ENCODE peak calls at places on chromosomes 11 and 22, in four cellular contexts. V is esophagus muscularis mucosa, U is sigmoid colon, S is body of pancreas. M is an unnamed sample. For H3K36me3, the result is how much of the 10 kb centered on the place peaks cover.

GRCh38 chr22:30422481-30423295 is 2.9 kb upstream of the MTFP1 start:
- DNase-seq in V (peak), S (peak), U (peak), M (no peak)

GRCh38 chr11:36702330-36703054 is 104.5 kb upstream of the RAG2 start:
- DNase-seq in V (no peak), S (peak), U (no peak), M (no peak)

GRCh38 chr11:100808904-100809491 is 121.9 kb downstream of the ARHGAP42 start:
- DNase-seq in U (no peak), V (no peak), S (no peak), M (no peak)

GRCh38 chr11:96781082-96781481 is 391.3 kb downstream of the JRKL start:
- DNase-seq in U (no peak), V (no peak), S (no peak), M (no peak)

GRCh38 chr11:64745219-64745522 is 1.2 kb upstream of the RASGRP2 start:
- DNase-seq in V (no peak), S (peak), U (peak), M (peak)

GRCh38 chr11:77101043-77101537 is 1.6 kb upstream of the OMP start:
- DNase-seq in V (no peak), U (no peak), S (no peak), M (no peak)

GRCh38 chr11:119699227-119699626 is 29.8 kb downstream of the NECTIN1 start:
- DNase-seq in S (peak), V (no peak), U (no peak), M (no peak)

GRCh38 chr11:130208241-130209127 is 48.9 kb downstream of the ST14 start:
- DNase-seq in S (no peak), U (peak), V (no peak), M (peak)

GRCh38 chr11:112776834-112777793 is 184.1 kb upstream of the NCAM1 start:
- DNase-seq in V (no peak), S (no peak), U (no peak), M (no peak)

GRCh38 chr22:36538529-36538928 is 9.6 kb upstream of the EIF3D start:
- DNase-seq in S (no peak), V (no peak), U (no peak), M (no peak)

GRCh38 chr11:45323598-45324249 is 37.6 kb upstream of the SYT13 start:
- DNase-seq in V (peak), U (peak), S (no peak), M (no peak)

GRCh38 chr11:105046898-105047579 is 1.9 kb upstream of the CARD16 start:
- DNase-seq in V (no peak), U (peak), S (no peak), M (no peak)

GRCh38 chr11:110587129-110587528 is 125.1 kb downstream of the ARHGAP20 start:
- DNase-seq in U (no peak), S (no peak), V (no peak), M (no peak)

GRCh38 chr11:45266693-45267451 is 19.3 kb downstream of the SYT13 start:
- DNase-seq in V (no peak), U (no peak), S (no peak), M (no peak)

GRCh38 chr11:5339771-5340322 is 3.5 kb downstream of the OR51B5 start:
- DNase-seq in S (no peak), U (no peak), V (no peak), M (no peak)

GRCh38 chr11:71387784-71388636 is 60.2 kb downstream of the DHCR7 start:
- DNase-seq in V (no peak), U (no peak), S (no peak), M (no peak)

GRCh38 chr22:17366830-17367229 is 2.4 kb upstream of the CECR2 start:
- DNase-seq in U (peak), V (no peak), S (no peak), M (peak)

GRCh38 chr11:57646756-57647303 is 2.9 kb downstream of the YPEL4 start:
- DNase-seq in U (no peak), V (no peak), S (no peak), M (no peak)

GRCh38 chr22:48263431-48263765 is 1500.9 kb downstream of the TBC1D22A start:
- DNase-seq in U (no peak), S (no peak), V (no peak), M (no peak)

GRCh38 chr22:48318575-48319320 is 1508.9 kb downstream of the BRD1 start:
- DNase-seq in V (no peak), U (peak), S (no peak), M (peak)

GRCh38 chr11:46918087-46918751 is at the start of gene LRP4:
- DNase-seq in S (peak), U (peak), V (no peak), M (peak)

GRCh38 chr11:74948546-74948897 is 369 bp downstream of the XRRA1 start:
- DNase-seq in U (no peak), S (no peak), V (no peak), M (no peak)

GRCh38 chr22:46193898-46194310 is 43.6 kb downstream of the PPARA start:
- DNase-seq in V (no peak), S (no peak), U (no peak), M (no peak)

GRCh38 chr22:46198274-46198673 is 47.9 kb downstream of the PPARA start:
- DNase-seq in U (no peak), V (no peak), S (no peak), M (no peak)

GRCh38 chr22:46192210-46192993 is 42.1 kb downstream of the PPARA start:
- DNase-seq in S (no peak), V (no peak), U (no peak), M (no peak)

GRCh38 chr22:46196268-46196667 is 45.9 kb downstream of the PPARA start:
- DNase-seq in S (no peak), V (no peak), U (no peak), M (no peak)

DNA sequence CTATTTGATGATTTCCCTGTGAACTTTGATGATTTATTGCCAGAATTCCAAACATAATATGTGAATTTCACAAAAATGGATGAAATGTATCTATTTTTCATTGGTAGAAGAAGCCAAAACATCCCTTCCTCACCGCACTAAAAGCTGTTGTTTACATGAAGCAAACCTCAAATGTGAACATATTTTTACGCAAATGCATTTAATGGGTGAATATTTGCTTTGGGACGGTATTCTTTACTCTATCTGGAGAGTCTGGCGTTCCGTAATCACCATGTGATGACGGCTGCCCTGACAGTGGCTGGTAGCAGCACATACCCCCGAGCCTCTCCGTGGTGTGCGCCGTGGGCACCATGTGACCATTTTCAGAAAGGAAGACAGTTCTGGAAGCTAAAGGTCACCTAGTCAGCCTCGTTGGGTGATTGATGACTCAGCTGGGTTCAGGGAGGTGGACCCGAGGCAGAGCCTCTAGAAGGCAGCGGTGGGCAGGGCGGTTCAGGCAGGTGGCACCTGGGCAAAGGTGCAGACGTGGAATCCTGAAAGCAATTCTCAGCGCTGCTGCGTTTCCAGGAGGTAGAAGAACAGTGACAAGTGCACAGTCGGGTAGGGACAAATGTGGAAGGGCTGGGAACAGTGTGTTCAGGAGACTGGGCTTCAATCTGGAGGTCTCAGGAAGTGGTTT is 45.3 kb downstream of the PPARA start:
- DNase-seq in V (no peak), S (no peak), U (no peak), M (no peak)
- TF ChIP-seq POLR2A in V (no peak), S (no peak), U (no peak), M (no peak)

GRCh38 chr22:39421691-39422090 is 22.1 kb downstream of the TAB1 start:
- DNase-seq in S (no peak), V (no peak), U (no peak), M (no peak)

GRCh38 chr22:39418696-39419095 is 19.1 kb downstream of the TAB1 start:
- DNase-seq in U (no peak), S (no peak), V (no peak), M (peak)

GRCh38 chr22:39417641-39418040 is 18.1 kb downstream of the TAB1 start:
- DNase-seq in S (no peak), V (no peak), U (no peak), M (peak)

GRCh38 chr22:39419911-39420310 is 20.3 kb downstream of the TAB1 start:
- DNase-seq in S (no peak), U (no peak), V (no peak), M (peak)

DNA sequence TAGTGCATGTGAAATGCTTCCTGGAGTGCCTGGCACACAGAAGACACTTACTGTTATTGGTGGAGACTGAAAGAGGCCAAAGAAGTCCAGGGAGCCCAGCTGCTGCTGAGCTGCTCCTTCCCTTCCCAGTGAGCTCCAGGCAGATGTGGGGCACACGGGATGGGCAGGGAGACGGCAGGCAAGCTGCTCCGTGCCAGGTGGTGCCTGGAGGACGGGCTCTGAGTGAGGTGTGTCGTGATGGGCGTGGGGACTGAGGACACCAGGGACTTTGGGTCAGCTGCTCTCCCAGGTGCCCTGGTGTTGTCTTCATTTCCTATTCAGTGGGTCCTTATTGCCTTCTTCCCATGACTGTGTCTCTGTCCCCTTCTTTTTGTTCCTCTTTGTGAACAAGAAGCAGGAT is 19.5 kb downstream of the TAB1 start:
- DNase-seq in U (no peak), S (no peak), V (no peak), M (peak)
- H3K36me3 ChIP-seq in U (half or more), S (under half), V (half or more), M (half or more)

GRCh38 chr22:28795932-28796856 is 4.2 kb downstream of the XBP1 start:
- DNase-seq in S (no peak), U (no peak), V (no peak), M (no peak)
- TF ChIP-seq POLR2A in S (no peak), U (no peak), V (no peak), M (no peak)

GRCh38 chr22:45844949-45845613 is 131.9 kb downstream of the WNT7B start:
- DNase-seq in U (no peak), S (no peak), V (no peak), M (no peak)

GRCh38 chr22:45843030-45843429 is 133.9 kb downstream of the WNT7B start:
- DNase-seq in S (no peak), V (no peak), U (no peak), M (no peak)

GRCh38 chr22:45844009-45844408 is 133.0 kb downstream of the WNT7B start:
- DNase-seq in U (no peak), S (no peak), V (no peak), M (no peak)

GRCh38 chr22:45838257-45838891 is 138.6 kb downstream of the WNT7B start:
- DNase-seq in S (no peak), V (no peak), U (no peak), M (no peak)

DNA sequence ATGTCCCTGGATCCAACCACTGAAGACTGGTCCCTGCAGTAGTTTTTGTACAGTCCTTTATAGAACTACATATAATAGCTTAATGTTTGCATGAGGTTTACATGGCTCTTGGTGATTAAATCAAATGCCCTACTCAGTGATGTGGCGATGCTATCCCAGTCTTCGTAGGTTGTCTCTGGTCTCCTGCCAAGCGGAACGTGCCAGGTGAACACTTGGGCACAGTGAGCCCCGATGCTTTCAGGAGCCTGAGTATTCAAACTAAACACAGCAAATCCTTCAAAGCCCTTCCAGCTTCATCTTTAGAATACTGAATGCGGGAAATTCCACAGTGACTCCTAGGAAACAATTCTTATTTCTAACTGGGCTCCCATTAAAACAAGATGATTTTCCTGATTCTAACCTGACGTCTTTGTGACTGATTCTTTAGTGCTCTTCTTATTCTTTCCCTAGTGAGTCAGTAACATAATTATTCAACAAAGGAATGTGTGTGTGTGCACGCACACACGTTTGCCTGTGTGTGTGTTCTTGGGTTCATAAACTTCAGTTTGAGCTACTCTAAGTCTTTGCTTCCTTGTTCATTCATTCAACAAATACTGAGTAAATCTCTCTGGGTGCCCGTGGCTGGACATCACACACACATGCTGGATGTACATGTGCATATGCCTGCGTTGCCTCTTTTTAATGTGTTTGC is 134.7 kb downstream of the WNT7B start:
- DNase-seq in U (no peak), V (no peak), S (no peak), M (no peak)
- H3K36me3 ChIP-seq in U (under half), V (under half), S (under half), M (under half)

DNA sequence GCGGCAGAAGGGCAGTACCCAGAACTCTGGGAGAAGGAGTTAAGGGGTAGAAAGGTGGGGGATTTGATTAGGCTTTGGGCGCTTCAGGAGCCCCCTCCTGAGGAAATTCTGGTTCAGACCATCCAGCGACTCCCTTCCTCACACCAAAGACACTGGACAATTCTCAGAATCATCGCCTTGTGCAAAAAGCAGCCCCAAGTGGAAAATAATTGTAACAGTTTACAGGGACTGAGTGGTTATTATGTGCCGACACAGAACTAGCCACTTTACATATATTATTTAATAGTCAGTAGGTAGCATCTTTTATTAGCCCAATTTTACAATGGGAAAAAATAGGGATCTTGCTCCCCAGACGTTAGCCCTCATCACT is 667 bp upstream of the TRIM3 start:
- DNase-seq in V (no peak), U (no peak), S (no peak), M (no peak)
- TF ChIP-seq POLR2A in V (no peak), U (no peak), S (no peak), M (no peak)

GRCh38 chr11:108167624-108168023 is 46.3 kb downstream of the ACAT1 start:
- DNase-seq in V (no peak), U (no peak), S (no peak), M (no peak)
- H3K36me3 ChIP-seq in V (half or more), U (under half), S (under half), M (half or more)